ENCODE peak calls at places on chromosomes 6 and 20, in six cellular contexts. N is uterus, H is activated T-cell treated with anti-CD3 and anti-CD28 coated beads for 1 hour, P is Caki2, W is stomach, J is GM23338. T is an unnamed sample.
A peak's percentile ranks its signal among the peaks of the same experiment; 100 is the strongest.

GRCh38 chr6:7073810-7074525 is 33.8 kb upstream of the RREB1 start:
- DNase-seq in N (no peak), W (peak; percentile 46), J (no peak), P (no peak), H (peak; percentile 36), T (no peak)

GRCh38 chr20:41136695-41137411 is 490 bp upstream of the PLCG1 start:
- DNase-seq in H (peak; percentile 78), W (peak; percentile 91), J (peak; percentile 91), N (peak; percentile 90), P (peak; percentile 91), T (peak; percentile 86)

GRCh38 chr6:137798846-137799245 is 68.2 kb upstream of the TNFAIP3 start:
- DNase-seq in P (no peak), N (no peak), W (no peak), H (no peak), J (no peak), T (no peak)

GRCh38 chr6:71892641-71893040 is 6.3 kb downstream of the RIMS1 start:
- DNase-seq in J (no peak), H (no peak), W (no peak), N (no peak), P (no peak), T (no peak)

GRCh38 chr6:159038914-159039884 is 5.6 kb downstream of the TAGAP start:
- DNase-seq in W (no peak), N (no peak), J (no peak), P (no peak), H (no peak), T (no peak)

GRCh38 chr20:4117341-4117740 is 102.0 kb upstream of the RNF24 start:
- DNase-seq in H (no peak), W (no peak), N (no peak), P (no peak), J (no peak), T (no peak)

GRCh38 chr6:1321715-1322114 is 9.8 kb downstream of the FOXQ1 start:
- DNase-seq in W (no peak), H (no peak), N (no peak), J (no peak), P (no peak), T (no peak)

GRCh38 chr6:53686541-53686940 is 21.0 kb upstream of the KLHL31 start:
- DNase-seq in P (no peak), N (no peak), J (no peak), W (no peak), H (no peak), T (no peak)

GRCh38 chr6:170033666-170034065 is 257.2 kb downstream of the DLL1 start:
- DNase-seq in W (peak; percentile 15), J (no peak), H (no peak), N (peak; percentile 5), P (no peak), T (no peak)

GRCh38 chr20:34312544-34313217 is 9.5 kb upstream of the AHCY start:
- DNase-seq in J (peak; percentile 97), P (peak; percentile 86), W (peak; percentile 89), N (peak; percentile 83), H (peak; percentile 74), T (peak; percentile 81)

GRCh38 chr6:91376686-91377085 is 789.8 kb upstream of the MAP3K7 start:
- DNase-seq in J (peak; percentile 8), W (peak; percentile 44), H (no peak), P (no peak), N (no peak), T (no peak)

GRCh38 chr6:53961679-53962370 is 149.4 kb upstream of the MLIP start:
- DNase-seq in P (peak; percentile 31), N (no peak), W (no peak), H (no peak), J (peak; percentile 76), T (no peak)

GRCh38 chr6:167424060-167424673 is 99.3 kb downstream of the TTLL2 start:
- DNase-seq in N (no peak), W (peak; percentile 38), H (no peak), J (no peak), P (no peak), T (no peak)

GRCh38 chr6:14784596-14785360 is 461.1 kb upstream of the JARID2 start:
- DNase-seq in W (no peak), N (no peak), J (peak; percentile 93), H (no peak), P (no peak), T (no peak)

GRCh38 chr6:93120154-93120742 is 299.1 kb downstream of the EPHA7 start:
- DNase-seq in W (no peak), H (no peak), P (no peak), J (peak; percentile 48), N (no peak), T (no peak)

GRCh38 chr6:144064831-144065668 is 30.3 kb downstream of the SF3B5 start:
- DNase-seq in J (peak; percentile 30), N (no peak), W (no peak), H (no peak), P (no peak), T (no peak)

GRCh38 chr6:30806581-30807183 is 62.3 kb upstream of the IER3 start:
- DNase-seq in J (no peak), H (no peak), W (no peak), P (no peak), N (no peak), T (no peak)

GRCh38 chr6:110564703-110565421 is 88.4 kb upstream of the SLC22A16 start:
- DNase-seq in P (no peak), H (no peak), N (no peak), W (no peak), J (no peak), T (no peak)

GRCh38 chr6:14328163-14328562 is 210.6 kb downstream of the CD83 start:
- DNase-seq in H (no peak), N (no peak), P (no peak), J (no peak), W (no peak), T (no peak)

GRCh38 chr20:61850457-61850856 is 215.2 kb downstream of the TAF4 start:
- DNase-seq in N (no peak), J (no peak), W (no peak), P (no peak), H (no peak), T (no peak)

GRCh38 chr6:143176090-143177021 is 115.7 kb downstream of the AIG1 start:
- DNase-seq in W (no peak), J (peak; percentile 45), H (no peak), P (no peak), N (no peak), T (no peak)

GRCh38 chr20:61738601-61739069 is 327.0 kb downstream of the TAF4 start:
- DNase-seq in W (no peak), H (no peak), J (no peak), N (no peak), P (no peak), T (no peak)

GRCh38 chr6:79048611-79049010 is 29.4 kb downstream of the PHIP start:
- DNase-seq in W (no peak), H (no peak), N (no peak), J (peak; percentile 77), P (peak; percentile 14), T (peak; percentile 2)

GRCh38 chr6:116971959-116972358 is 94.9 kb downstream of the RFX6 start:
- DNase-seq in J (peak; percentile 68), P (no peak), H (no peak), W (no peak), N (no peak), T (no peak)

GRCh38 chr20:13525225-13525940 is 113.3 kb downstream of the TASP1 start:
- DNase-seq in J (no peak), H (no peak), N (no peak), W (no peak), P (peak; percentile 59), T (peak; percentile 33)

GRCh38 chr6:97465877-97466710 is 183.1 kb upstream of the MMS22L start:
- DNase-seq in H (no peak), P (no peak), J (peak; percentile 41), N (no peak), W (no peak), T (no peak)